ENCODE peak calls at places on chromosomes 2 and 18, in four cellular contexts. J is HepG2, N is H1, C is K562. O is an unnamed sample.

GRCh38 chr18:80171190-80171872 is 62.3 kb downstream of the ADNP2 start:
- DNase-seq in C (peak), J (no peak), N (no peak), O (peak)

GRCh38 chr2:143796051-143796450 is 666.8 kb downstream of the ARHGAP15 start:
- DNase-seq in J (no peak), N (no peak), C (no peak), O (no peak)

GRCh38 chr2:160363961-160364733 is 129.5 kb downstream of the RBMS1 start:
- DNase-seq in C (no peak), J (no peak), N (no peak), O (no peak)

GRCh38 chr2:152504618-152505017 is 169.6 kb downstream of the FMNL2 start:
- DNase-seq in C (no peak), N (no peak), J (no peak), O (peak)

GRCh38 chr2:229133155-229133772 is 137.8 kb downstream of the PID1 start:
- DNase-seq in J (peak), N (no peak), C (no peak), O (peak)

GRCh38 chr2:101387151-101387807 is at the start of gene CREG2:
- DNase-seq in C (peak), J (peak), N (peak), O (peak)

GRCh38 chr2:221467610-221468009 is 104.5 kb downstream of the EPHA4 start:
- DNase-seq in C (no peak), J (no peak), N (no peak), O (no peak)

GRCh38 chr2:42879913-42880737 is 87.7 kb upstream of the HAAO start:
- DNase-seq in N (no peak), J (no peak), C (no peak), O (no peak)

GRCh38 chr2:84838434-84839145 is 42.3 kb downstream of the TRABD2A start:
- DNase-seq in J (no peak), C (no peak), N (no peak), O (no peak)

GRCh38 chr2:86309966-86310365 is 27.5 kb downstream of the REEP1 start:
- DNase-seq in N (no peak), C (no peak), J (no peak), O (no peak)

GRCh38 chr2:145095641-145096435 is 575.9 kb upstream of the ZEB2 start:
- DNase-seq in C (no peak), N (no peak), J (no peak), O (no peak)

GRCh38 chr2:174007010-174007409 is 41.8 kb upstream of the SP3 start:
- DNase-seq in J (no peak), N (no peak), C (no peak), O (no peak)

GRCh38 chr2:30362468-30363081 is 84.5 kb upstream of the LCLAT1 start:
- DNase-seq in C (no peak), N (no peak), J (no peak), O (peak)

GRCh38 chr18:76348267-76349066 is 146.6 kb downstream of the ZNF516 start:
- DNase-seq in C (no peak), J (peak), N (no peak), O (no peak)

GRCh38 chr2:192157776-192158175 is 37.0 kb downstream of the TMEFF2 start:
- DNase-seq in J (no peak), N (no peak), C (no peak), O (no peak)

GRCh38 chr2:210177769-210178168 is 6.6 kb upstream of the KANSL1L start:
- DNase-seq in C (no peak), N (peak), J (no peak), O (no peak)

GRCh38 chr2:17429130-17429529 is 89.1 kb downstream of the RAD51AP2 start:
- DNase-seq in N (no peak), J (no peak), C (no peak), O (no peak)

GRCh38 chr2:241967745-241968144 is 98.2 kb downstream of the RTP5 start:
- DNase-seq in N (no peak), J (no peak), C (no peak), O (no peak)

GRCh38 chr2:26768759-26769500 is 4.8 kb downstream of the SLC35F6 start:
- DNase-seq in N (no peak), J (no peak), C (peak), O (peak)

GRCh38 chr2:69770193-69770702 is 28.3 kb downstream of the ANXA4 start:
- DNase-seq in C (peak), N (no peak), J (peak), O (peak)

GRCh38 chr2:177753682-177754475 is 318.7 kb downstream of the PDE11A start:
- DNase-seq in C (peak), N (no peak), J (no peak), O (peak)

GRCh38 chr2:8090748-8091700 is 590.8 kb upstream of the ID2 start:
- DNase-seq in J (peak), N (no peak), C (peak), O (peak)

GRCh38 chr2:43178602-43179542 is 47.5 kb downstream of the ZFP36L2 start:
- DNase-seq in J (peak), C (peak), N (peak), O (peak)

GRCh38 chr2:219104107-219105050 is 43.7 kb upstream of the IHH start:
- DNase-seq in N (peak), J (peak), C (peak), O (peak)

GRCh38 chr2:133371286-133371685 is 197.0 kb downstream of the NCKAP5 start:
- DNase-seq in C (no peak), N (no peak), J (no peak), O (no peak)

GRCh38 chr2:37881397-37881796 is 43.7 kb upstream of the RMDN2 start:
- DNase-seq in J (no peak), C (no peak), N (no peak), O (no peak)

GRCh38 chr2:42510191-42510929 is 16.6 kb upstream of the KCNG3 start:
- DNase-seq in J (no peak), N (no peak), C (no peak), O (no peak)

DNA sequence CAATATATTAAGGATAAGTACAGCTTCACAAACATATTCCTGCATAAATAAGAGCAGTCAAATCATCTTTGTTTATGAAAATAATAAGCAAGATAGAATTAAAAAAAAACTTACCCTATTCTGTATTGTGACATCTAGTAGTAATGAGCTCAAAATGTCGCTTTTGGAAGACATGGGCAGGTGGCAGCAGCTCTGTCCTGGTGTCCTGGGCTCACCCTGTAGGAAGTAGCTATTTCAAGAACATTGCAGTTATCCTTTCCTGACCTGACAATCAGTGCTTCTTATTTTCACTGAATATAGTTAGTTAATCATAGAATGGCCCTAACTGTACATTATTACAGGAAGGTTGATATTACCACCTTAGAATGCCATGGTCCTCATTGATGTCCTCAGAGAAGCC is 229.1 kb downstream of the BABAM2 start:
- DNase-seq in N (no peak), C (no peak), J (no peak), O (no peak)
- TF ChIP-seq RNF2 in N (no peak), C (no peak), J (no peak), O (no peak)

GRCh38 chr2:48316753-48317750 is 212.9 kb upstream of the STON1 start:
- DNase-seq in N (no peak), C (no peak), J (no peak), O (no peak)
- TF ChIP-seq RNF2 in N (no peak), C (no peak), J (no peak), O (no peak)

DNA sequence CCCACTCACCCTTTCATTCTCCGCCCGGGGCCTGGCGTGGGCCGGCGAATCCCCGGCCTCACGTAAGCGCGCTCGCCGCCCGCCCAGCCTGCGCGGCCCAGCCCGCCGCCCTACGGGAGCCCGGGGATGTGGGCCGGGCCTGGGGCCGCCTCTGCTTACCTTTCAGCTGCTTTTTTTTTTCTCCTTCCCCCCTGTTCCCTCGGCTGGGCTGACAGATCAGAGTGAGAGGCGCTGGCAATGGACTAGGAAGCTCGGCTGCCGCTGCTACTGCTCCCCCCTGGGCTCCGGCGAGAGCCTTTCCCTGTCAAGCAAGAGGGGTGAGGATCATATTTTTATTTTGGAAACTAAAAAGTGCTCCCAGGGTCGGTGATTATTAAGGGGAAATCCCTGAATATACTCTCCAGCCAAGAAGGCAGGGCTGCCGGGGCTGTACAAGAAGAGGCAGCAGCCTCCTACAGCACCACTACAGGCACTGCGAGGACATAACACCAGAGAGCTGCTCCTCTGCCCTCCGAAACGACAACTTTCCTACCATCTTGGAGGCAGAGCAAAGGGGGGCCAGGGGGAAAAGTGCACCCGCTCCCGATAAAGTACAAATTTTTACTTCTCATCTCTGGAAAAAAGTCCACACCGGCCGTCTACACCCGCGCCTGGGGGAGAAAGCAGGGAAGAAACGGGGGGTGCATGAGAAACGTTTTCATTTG is at the start of gene INO80D:
- DNase-seq in C (peak), N (no peak), J (peak), O (peak)
- TF ChIP-seq RNF2 in C (no peak), N (no peak), J (no peak), O (no peak)

GRCh38 chr2:88764850-88765153 is 73.3 kb downstream of the RPIA start:
- DNase-seq in N (no peak), J (no peak), C (no peak), O (no peak)

GRCh38 chr2:88760819-88761598 is 69.5 kb downstream of the RPIA start:
- DNase-seq in C (no peak), N (no peak), J (no peak), O (no peak)

GRCh38 chr2:88764141-88764849 is 72.8 kb downstream of the RPIA start:
- DNase-seq in J (no peak), C (no peak), N (no peak), O (no peak)

DNA sequence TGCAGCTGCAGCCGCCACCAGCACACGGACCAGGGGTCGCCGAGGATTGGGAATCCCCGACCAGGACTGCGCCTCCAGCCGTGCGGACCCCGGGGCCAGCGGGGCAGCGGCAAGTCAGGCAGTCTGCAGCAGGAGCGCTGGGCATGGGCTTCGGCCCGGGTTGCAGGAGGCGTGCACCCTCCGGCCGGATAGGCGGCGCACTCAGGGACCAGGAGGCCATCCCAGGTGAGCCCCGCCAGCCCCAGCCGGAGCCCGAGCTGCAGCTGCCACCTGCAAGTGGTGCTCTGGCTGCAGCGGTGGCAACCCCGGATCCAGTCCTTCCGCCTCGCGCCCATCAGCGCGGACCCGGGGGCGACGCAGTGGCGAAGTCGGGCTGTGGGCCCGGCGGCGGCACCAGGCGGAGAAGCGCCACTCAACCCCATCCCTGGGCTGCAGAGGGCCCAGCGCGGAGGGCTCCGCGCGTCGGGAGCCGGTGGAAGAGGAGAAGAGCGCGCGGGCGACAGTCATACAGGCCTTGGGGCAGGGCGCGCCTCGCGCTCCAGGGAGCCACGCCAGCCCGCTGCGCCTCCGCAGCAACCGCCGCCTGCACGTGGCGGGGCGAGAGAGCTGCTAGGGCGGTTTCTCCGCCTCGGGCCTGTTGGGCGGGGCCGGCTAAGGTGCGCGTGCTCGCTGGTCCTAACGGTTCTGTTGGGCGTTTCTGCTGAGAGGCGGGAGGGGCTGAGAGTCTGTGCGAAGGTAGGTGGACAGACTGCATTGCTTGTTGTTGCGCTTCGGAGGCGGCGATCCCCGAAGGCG is 73.9 kb downstream of the RPIA start:
- DNase-seq in N (peak), J (no peak), C (no peak), O (peak)
- TF ChIP-seq RNF2 in N (no peak), J (no peak), C (no peak), O (no peak)

DNA sequence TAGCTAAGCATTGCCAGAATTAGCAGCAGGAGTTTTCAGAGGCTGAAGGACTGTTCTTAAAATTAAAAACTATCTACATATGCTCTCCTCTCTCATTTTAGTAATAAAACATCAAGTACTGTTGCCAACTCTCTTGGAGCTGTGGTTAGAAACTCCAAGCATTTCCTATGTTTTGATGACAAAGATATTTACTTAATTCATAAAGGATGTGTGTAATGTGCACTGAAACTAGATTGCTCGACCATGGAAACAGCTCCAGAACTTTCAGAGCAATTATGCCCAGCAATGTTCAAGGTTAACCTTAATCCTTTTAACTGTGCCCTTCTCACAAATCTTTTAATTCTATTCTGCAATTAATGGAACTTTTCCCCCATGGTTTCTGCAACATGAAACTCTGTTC is 8.4 kb downstream of the GRP start:
- DNase-seq in J (no peak), N (no peak), C (no peak), O (no peak)
- TF ChIP-seq RNF2 in J (no peak), N (no peak), C (no peak), O (no peak)

GRCh38 chr2:9165625-9166024 is 41.0 kb upstream of the ASAP2 start:
- DNase-seq in N (no peak), J (peak), C (no peak), O (no peak)
- TF ChIP-seq RNF2 in N (no peak), J (no peak), C (no peak), O (no peak)

DNA sequence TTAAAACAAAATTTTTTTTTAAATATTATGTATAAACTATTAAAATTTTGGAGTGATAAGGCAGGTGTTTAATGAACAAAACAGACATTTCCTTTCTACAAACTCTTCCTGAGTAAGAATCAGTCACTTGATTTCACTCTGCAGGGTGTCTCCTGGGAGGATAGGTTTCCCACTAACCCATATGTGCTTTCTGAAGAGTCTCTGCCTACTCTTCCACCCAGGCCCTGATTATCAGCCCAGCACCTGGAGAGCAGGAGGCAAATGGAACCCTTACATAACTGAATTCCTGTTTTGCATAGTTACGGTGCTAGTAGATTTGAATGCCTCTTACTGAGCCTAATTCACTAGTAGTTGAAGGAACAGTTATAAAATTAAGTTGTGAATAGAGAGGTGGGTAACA is 1718.6 kb downstream of the SUCLG1 start:
- DNase-seq in N (no peak), C (peak), J (no peak), O (no peak)
- TF ChIP-seq RNF2 in N (no peak), C (no peak), J (no peak), O (no peak)

GRCh38 chr2:217106650-217107014 is 246.8 kb upstream of the TNP1 start:
- DNase-seq in C (no peak), N (no peak), J (no peak), O (peak)
- TF ChIP-seq RNF2 in C (no peak), N (no peak), J (no peak), O (no peak)

GRCh38 chr2:72810165-72810564 is 15.7 kb downstream of the EXOC6B start:
- DNase-seq in C (no peak), N (no peak), J (no peak), O (no peak)
- TF ChIP-seq RNF2 in C (no peak), N (no peak), J (no peak), O (no peak)